ENCODE peak calls at places on chromosomes 1 and 21, in seven cellular contexts. Y is T-helper 17 cell, W is fibroblast of the aortic adventitia, U is NCI-H460, L is left lung, K is NCI-H748 treated with DMSO at 0.1 percent for 48 hours, R is retina. N is an unnamed sample.
A peak's percentile ranks its signal among the peaks of the same experiment; 100 is the strongest.

GRCh38 chr1:14924012-14924452 is 229.5 kb upstream of the TMEM51 start:
- DNase-seq in Y (no peak), W (peak; percentile 68), U (peak; percentile 33), L (peak; percentile 92), K (no peak), R (no peak), N (peak; percentile 84)

GRCh38 chr21:41032536-41032935 is 135.4 kb upstream of the BACE2 start:
- DNase-seq in Y (no peak), W (no peak), U (no peak), L (no peak), K (no peak), R (no peak), N (no peak)

GRCh38 chr1:117581391-117581943 is 24.4 kb upstream of the TENT5C start:
- DNase-seq in Y (no peak), W (no peak), U (no peak), L (no peak), K (no peak), R (no peak), N (no peak)

GRCh38 chr1:43552813-43553212 is 22.1 kb downstream of the PTPRF start:
- DNase-seq in Y (no peak), W (peak; percentile 69), U (no peak), L (peak; percentile 85), K (no peak), R (no peak), N (peak; percentile 79)

GRCh38 chr1:179369751-179370341 is 4.1 kb downstream of the AXDND1 start:
- DNase-seq in Y (no peak), W (peak; percentile 86), U (peak; percentile 75), L (no peak), K (peak; percentile 41), R (peak; percentile 34), N (no peak)

GRCh38 chr1:18634276-18634675 is 3.6 kb downstream of the PAX7 start:
- DNase-seq in Y (no peak), W (no peak), U (no peak), L (no peak), K (no peak), R (no peak), N (no peak)

GRCh38 chr1:100860397-100860991 is 34.1 kb downstream of the EXTL2 start:
- DNase-seq in Y (no peak), W (peak; percentile 84), U (no peak), L (no peak), K (no peak), R (no peak), N (no peak)

GRCh38 chr1:26434161-26434752 is 2.1 kb downstream of the DHDDS start:
- DNase-seq in Y (no peak), W (no peak), U (no peak), L (no peak), K (no peak), R (no peak), N (no peak)

GRCh38 chr21:14273736-14274538 is 58.0 kb downstream of the RBM11 start:
- DNase-seq in Y (no peak), W (no peak), U (no peak), L (peak; percentile 92), K (no peak), R (peak; percentile 45), N (peak; percentile 79)

GRCh38 chr1:89040315-89040626 is 17.6 kb upstream of the GBP3 start:
- DNase-seq in Y (no peak), W (no peak), U (no peak), L (no peak), K (no peak), R (no peak), N (no peak)

GRCh38 chr1:54577612-54578011 is 29.6 kb downstream of the ACOT11 start:
- DNase-seq in Y (no peak), W (peak; percentile 38), U (no peak), L (peak; percentile 90), K (no peak), R (no peak), N (peak; percentile 92)

GRCh38 chr1:27705545-27705944 is 20.2 kb upstream of the FAM76A start:
- DNase-seq in Y (no peak), W (no peak), U (no peak), L (no peak), K (no peak), R (no peak), N (no peak)

GRCh38 chr21:36707763-36708511 is 9.0 kb downstream of the SIM2 start:
- DNase-seq in Y (no peak), W (no peak), U (no peak), L (no peak), K (no peak), R (peak; percentile 65), N (no peak)

GRCh38 chr21:17386498-17386897 is 126.3 kb upstream of the CXADR start:
- DNase-seq in Y (no peak), W (no peak), U (no peak), L (no peak), K (no peak), R (no peak), N (no peak)

GRCh38 chr1:56451491-56451890 is 127.9 kb downstream of the PLPP3 start:
- DNase-seq in Y (no peak), W (no peak), U (no peak), L (no peak), K (no peak), R (no peak), N (no peak)

GRCh38 chr1:30881266-30882181 is 27.0 kb downstream of the SDC3 start:
- DNase-seq in Y (no peak), W (no peak), U (no peak), L (peak; percentile 67), K (no peak), R (no peak), N (no peak)

GRCh38 chr1:115062542-115063004 is 26.7 kb downstream of the TSPAN2 start:
- DNase-seq in Y (peak; percentile 93), W (peak; percentile 30), U (no peak), L (peak; percentile 80), K (no peak), R (no peak), N (peak; percentile 71)

GRCh38 chr1:32816676-32817158 is 441 bp downstream of the YARS1 start:
- DNase-seq in Y (no peak), W (peak; percentile 59), U (peak; percentile 7), L (no peak), K (no peak), R (no peak), N (no peak)

N was measured in Right ventricle myocardium superior.